ENCODE peak calls at places on chromosomes 16 and 17, in four cellular contexts. One of them, this sample, is unnamed.

GRCh38 chr16:2512920-2513404 is 790 bp upstream of the ATP6V0C start:
- DNase-seq in K562: peak
- DNase-seq in H1: no peak
- DNase-seq in GM12878: no peak
- DNase-seq in this sample: no peak

GRCh38 chr16:66947302-66948033 is 12.2 kb downstream of the CES2 start:
- DNase-seq in H1: peak
- DNase-seq in GM12878: peak
- DNase-seq in K562: peak
- DNase-seq in this sample: peak

GRCh38 chr17:47703191-47703591 is 9.2 kb downstream of the TBKBP1 start:
- DNase-seq in GM12878: no peak
- DNase-seq in K562: no peak
- DNase-seq in H1: no peak
- DNase-seq in this sample: no peak

GRCh38 chr16:1152123-1152638 is 725 bp upstream of the CACNA1H start:
- DNase-seq in GM12878: no peak
- DNase-seq in H1: no peak
- DNase-seq in K562: no peak
- DNase-seq in this sample: no peak

GRCh38 chr16:64964126-64964540 is 157.7 kb downstream of the CDH11 start:
- DNase-seq in GM12878: no peak
- DNase-seq in K562: no peak
- DNase-seq in H1: no peak
- DNase-seq in this sample: no peak

GRCh38 chr17:83124871-83125514 is 45.6 kb downstream of the METRNL start:
- DNase-seq in GM12878: no peak
- DNase-seq in K562: no peak
- DNase-seq in H1: no peak
- DNase-seq in this sample: no peak

GRCh38 chr16:12390074-12390473 is 413.5 kb downstream of the SNX29 start:
- DNase-seq in H1: no peak
- DNase-seq in GM12878: no peak
- DNase-seq in K562: no peak
- DNase-seq in this sample: no peak

GRCh38 chr16:88369447-88370008 is 13.2 kb upstream of the ZNF469 start:
- DNase-seq in GM12878: no peak
- DNase-seq in K562: no peak
- DNase-seq in H1: no peak
- DNase-seq in this sample: no peak

GRCh38 chr17:46200200-46200599 is 7.0 kb upstream of the KANSL1 start:
- DNase-seq in H1: no peak
- DNase-seq in K562: no peak
- DNase-seq in GM12878: no peak
- DNase-seq in this sample: no peak

GRCh38 chr17:49016775-49017463 is 19.7 kb downstream of the IGF2BP1 start:
- DNase-seq in K562: no peak
- DNase-seq in GM12878: no peak
- DNase-seq in H1: no peak
- DNase-seq in this sample: no peak

GRCh38 chr16:23174622-23175021 is 7.9 kb upstream of the SCNN1G start:
- DNase-seq in GM12878: no peak
- DNase-seq in H1: no peak
- DNase-seq in K562: no peak
- DNase-seq in this sample: no peak

GRCh38 chr17:80694085-80694991 is 149.7 kb downstream of the RPTOR start:
- DNase-seq in H1: no peak
- DNase-seq in K562: no peak
- DNase-seq in GM12878: no peak
- DNase-seq in this sample: no peak

GRCh38 chr17:80105762-80106161 is 4.4 kb downstream of the GAA start:
- DNase-seq in K562: peak
- DNase-seq in GM12878: no peak
- DNase-seq in H1: no peak
- DNase-seq in this sample: no peak

GRCh38 chr16:9906218-9906617 is 276.0 kb downstream of the GRIN2A start:
- DNase-seq in H1: no peak
- DNase-seq in K562: no peak
- DNase-seq in GM12878: no peak
- DNase-seq in this sample: no peak

GRCh38 chr16:2035431-2036199 is 8.9 kb downstream of the NHERF2 start:
- DNase-seq in K562: no peak
- DNase-seq in H1: no peak
- DNase-seq in GM12878: no peak
- DNase-seq in this sample: no peak

GRCh38 chr17:42010898-42011516 is 6.2 kb downstream of the DNAJC7 start:
- DNase-seq in GM12878: no peak
- DNase-seq in K562: peak
- DNase-seq in H1: no peak
- DNase-seq in this sample: no peak

GRCh38 chr17:59300941-59301340 is 30.5 kb upstream of the YPEL2 start:
- DNase-seq in K562: no peak
- DNase-seq in H1: no peak
- DNase-seq in GM12878: no peak
- DNase-seq in this sample: no peak

GRCh38 chr17:36778458-36778857 is 158.8 kb upstream of the LHX1 start:
- DNase-seq in K562: no peak
- DNase-seq in H1: no peak
- DNase-seq in GM12878: no peak
- DNase-seq in this sample: no peak

GRCh38 chr17:2064980-2065785 is 10.3 kb downstream of the HIC1 start:
- DNase-seq in K562: peak
- DNase-seq in GM12878: no peak
- DNase-seq in H1: no peak
- DNase-seq in this sample: peak

GRCh38 chr17:70172449-70172848 is 3.1 kb downstream of the KCNJ2 start:
- DNase-seq in H1: no peak
- DNase-seq in K562: no peak
- DNase-seq in GM12878: no peak
- DNase-seq in this sample: no peak

GRCh38 chr16:22813946-22814325 is at the start of gene HS3ST2:
- DNase-seq in H1: peak
- DNase-seq in K562: no peak
- DNase-seq in GM12878: no peak
- DNase-seq in this sample: no peak

GRCh38 chr16:75081179-75081859 is 35.3 kb downstream of the LDHD start:
- DNase-seq in GM12878: no peak
- DNase-seq in H1: no peak
- DNase-seq in K562: no peak
- DNase-seq in this sample: no peak

GRCh38 chr16:3304370-3304769 is 860 bp downstream of the TIGD7 start:
- DNase-seq in H1: no peak
- DNase-seq in GM12878: no peak
- DNase-seq in K562: no peak
- DNase-seq in this sample: no peak

GRCh38 chr17:57544381-57544780 is 200.7 kb downstream of the CCDC182 start:
- DNase-seq in K562: no peak
- DNase-seq in GM12878: no peak
- DNase-seq in H1: no peak
- DNase-seq in this sample: no peak

GRCh38 chr16:87207509-87207908 is 109.7 kb downstream of the C16orf95 start:
- DNase-seq in H1: no peak
- DNase-seq in GM12878: no peak
- DNase-seq in K562: no peak
- DNase-seq in this sample: no peak

GRCh38 chr17:82101767-82102679 is 4.0 kb upstream of the FASN start:
- DNase-seq in K562: no peak
- DNase-seq in GM12878: no peak
- DNase-seq in H1: no peak
- DNase-seq in this sample: no peak

GRCh38 chr17:47905221-47905733 is 9.2 kb downstream of the SP2 start:
- DNase-seq in GM12878: no peak
- DNase-seq in K562: no peak
- DNase-seq in H1: no peak
- DNase-seq in this sample: no peak

GRCh38 chr16:31365131-31365865 is 10.3 kb downstream of the ITGAX start:
- DNase-seq in GM12878: no peak
- DNase-seq in H1: no peak
- DNase-seq in K562: no peak
- DNase-seq in this sample: peak

GRCh38 chr17:75730065-75730464 is 8.8 kb downstream of the ITGB4 start:
- DNase-seq in GM12878: no peak
- DNase-seq in H1: no peak
- DNase-seq in K562: no peak
- DNase-seq in this sample: no peak
- TF ChIP-seq POLR2AphosphoS5 in GM12878: no peak
- TF ChIP-seq POLR2AphosphoS5 in H1: no peak
- TF ChIP-seq POLR2AphosphoS5 in K562: no peak
- TF ChIP-seq POLR2AphosphoS5 in this sample: no peak

GRCh38 chr17:28744802-28745051 is 916 bp downstream of the TRAF4 start:
- DNase-seq in K562: no peak
- DNase-seq in H1: no peak
- DNase-seq in GM12878: no peak
- DNase-seq in this sample: no peak

GRCh38 chr17:28745052-28745776 is 1.4 kb downstream of the TRAF4 start:
- DNase-seq in K562: peak
- DNase-seq in H1: no peak
- DNase-seq in GM12878: no peak
- DNase-seq in this sample: no peak

GRCh38 chr17:28744104-28744801 is 442 bp downstream of the TRAF4 start:
- DNase-seq in H1: no peak
- DNase-seq in K562: peak
- DNase-seq in GM12878: no peak
- DNase-seq in this sample: no peak

GRCh38 chr17:28741358-28742349 is 2.2 kb upstream of the TRAF4 start:
- DNase-seq in GM12878: no peak
- DNase-seq in H1: no peak
- DNase-seq in K562: peak
- DNase-seq in this sample: no peak

DNA sequence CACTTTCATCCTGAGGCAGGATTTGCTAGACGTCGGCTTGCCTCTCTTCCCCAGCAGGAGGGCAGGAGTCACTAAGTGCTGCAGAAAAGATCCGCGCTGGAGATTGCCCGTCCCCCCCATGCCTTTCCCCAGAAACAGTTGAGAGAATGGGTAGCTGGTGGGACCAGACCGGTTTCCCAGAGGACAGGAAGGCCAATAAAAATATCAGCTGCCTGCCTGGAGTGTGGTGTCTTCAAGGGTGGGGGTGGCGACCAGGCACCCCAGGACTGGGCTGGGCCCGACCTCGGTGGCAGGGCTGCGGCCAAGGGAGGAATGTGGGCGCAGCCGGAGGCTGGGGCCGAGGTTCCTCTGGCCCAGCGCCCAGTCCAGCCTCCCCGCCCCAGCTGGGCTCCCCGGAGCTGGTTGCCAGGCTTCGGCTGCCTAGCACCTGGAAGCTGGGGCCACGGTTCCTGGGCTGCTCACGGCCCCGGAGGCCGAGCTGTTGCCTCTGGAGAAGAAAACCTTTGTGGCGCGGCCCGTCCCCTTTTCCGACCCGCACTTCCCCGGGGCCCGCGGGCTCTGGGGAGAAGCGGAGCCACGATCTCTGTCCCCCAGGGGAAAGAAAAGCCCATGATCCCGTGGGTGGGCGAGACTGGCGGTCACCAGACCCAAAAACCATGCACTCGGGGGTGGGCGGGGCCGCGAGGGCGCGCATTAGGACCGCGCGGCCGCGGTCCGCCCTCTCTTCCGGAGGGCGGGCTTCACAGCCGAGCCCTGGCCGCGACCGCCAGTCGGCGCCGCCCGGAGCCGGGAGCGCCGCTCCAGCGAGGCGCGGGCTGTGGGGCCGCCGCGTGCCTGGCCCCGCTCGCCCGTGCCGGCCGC is at the start of gene TRAF4:
- DNase-seq in H1: no peak
- DNase-seq in GM12878: no peak
- DNase-seq in K562: peak
- DNase-seq in this sample: peak
- TF ChIP-seq POLR2A in H1: peak
- TF ChIP-seq POLR2A in GM12878: peak
- TF ChIP-seq POLR2A in K562: peak
- TF ChIP-seq POLR2A in this sample: peak

GRCh38 chr17:66980896-66981295 is 16.4 kb downstream of the CACNG4 start:
- DNase-seq in GM12878: no peak
- DNase-seq in H1: no peak
- DNase-seq in K562: no peak
- DNase-seq in this sample: no peak

GRCh38 chr17:66976781-66977201 is 12.3 kb downstream of the CACNG4 start:
- DNase-seq in GM12878: no peak
- DNase-seq in H1: no peak
- DNase-seq in K562: no peak
- DNase-seq in this sample: no peak

GRCh38 chr17:66975614-66976378 is 11.3 kb downstream of the CACNG4 start:
- DNase-seq in H1: no peak
- DNase-seq in K562: peak
- DNase-seq in GM12878: no peak
- DNase-seq in this sample: no peak

GRCh38 chr17:66976379-66976663 is 11.8 kb downstream of the CACNG4 start:
- DNase-seq in GM12878: no peak
- DNase-seq in K562: no peak
- DNase-seq in H1: no peak
- DNase-seq in this sample: no peak

GRCh38 chr17:66978514-66979061 is 14.1 kb downstream of the CACNG4 start:
- DNase-seq in H1: no peak
- DNase-seq in K562: no peak
- DNase-seq in GM12878: no peak
- DNase-seq in this sample: no peak
- TF ChIP-seq TAF1 in H1: no peak
- TF ChIP-seq TAF1 in K562: no peak
- TF ChIP-seq TAF1 in GM12878: no peak
- TF ChIP-seq TAF1 in this sample: no peak

GRCh38 chr17:50143461-50144176 is 6.9 kb downstream of the PPP1R9B start:
- DNase-seq in H1: no peak
- DNase-seq in K562: no peak
- DNase-seq in GM12878: no peak
- DNase-seq in this sample: no peak

GRCh38 chr17:50144346-50144745 is 6.1 kb downstream of the PPP1R9B start:
- DNase-seq in K562: no peak
- DNase-seq in H1: no peak
- DNase-seq in GM12878: no peak
- DNase-seq in this sample: no peak

GRCh38 chr17:50145532-50146229 is 4.8 kb downstream of the PPP1R9B start:
- DNase-seq in K562: no peak
- DNase-seq in GM12878: no peak
- DNase-seq in H1: no peak
- DNase-seq in this sample: no peak

GRCh38 chr17:50146230-50146926 is 4.1 kb downstream of the PPP1R9B start:
- DNase-seq in H1: no peak
- DNase-seq in GM12878: no peak
- DNase-seq in K562: no peak
- DNase-seq in this sample: no peak

GRCh38 chr17:50144845-50145531 is 5.5 kb downstream of the PPP1R9B start:
- DNase-seq in K562: no peak
- DNase-seq in H1: no peak
- DNase-seq in GM12878: no peak
- DNase-seq in this sample: no peak
- TF ChIP-seq POLR2AphosphoS5 in K562: no peak
- TF ChIP-seq POLR2AphosphoS5 in H1: no peak
- TF ChIP-seq POLR2AphosphoS5 in GM12878: no peak
- TF ChIP-seq POLR2AphosphoS5 in this sample: no peak

GRCh38 chr17:34980681-34981537 is 597 bp downstream of the LIG3 start:
- DNase-seq in GM12878: peak
- DNase-seq in K562: peak
- DNase-seq in H1: no peak
- DNase-seq in this sample: peak
- TF ChIP-seq POLR2A in GM12878: peak
- TF ChIP-seq POLR2A in K562: peak
- TF ChIP-seq POLR2A in H1: peak
- TF ChIP-seq POLR2A in this sample: peak

This sample was measured in GM12891.